ENCODE peak calls at places on chromosomes 4 and X, in nine cellular contexts. D, E, C, X, L, W, M, A and B are unnamed samples.

GRCh38 chr4:150250293-150250997 is 172.2 kb downstream of the DCLK2 start:
- DNase-seq in D (no peak), E (no peak), X (no peak), L (no peak), M (no peak), C (no peak), A (no peak), W (no peak), B (no peak)

GRCh38 chr4:24850669-24851068 is 55.3 kb downstream of the SOD3 start:
- DNase-seq in C (no peak), W (no peak), E (peak), L (no peak), X (no peak), A (no peak), D (no peak), M (peak), B (no peak)

GRCh38 chrX:112651766-112652165 is 28.0 kb downstream of the LHFPL1 start:
- DNase-seq in A (no peak), C (no peak), M (no peak), E (no peak), W (no peak), L (no peak), D (no peak), X (no peak), B (no peak)

GRCh38 chr4:35151816-35152572 is 1092.3 kb downstream of the ARAP2 start:
- DNase-seq in A (no peak), C (no peak), W (no peak), D (no peak), L (peak), E (no peak), M (peak), X (no peak), B (no peak)

GRCh38 chr4:40722576-40723161 is 27.1 kb upstream of the NSUN7 start:
- DNase-seq in L (no peak), X (peak), E (no peak), D (no peak), C (no peak), A (peak), M (no peak), W (no peak), B (no peak)

GRCh38 chr4:86595426-86595805 is 1.3 kb downstream of the PTPN13 start:
- DNase-seq in L (peak), C (no peak), M (peak), A (no peak), X (no peak), D (peak), E (peak), W (no peak), B (no peak)

GRCh38 chr4:167623241-167623572 is 388.9 kb upstream of the SPOCK3 start:
- DNase-seq in C (no peak), X (no peak), A (no peak), D (no peak), L (no peak), E (no peak), W (no peak), M (no peak), B (no peak)

GRCh38 chr4:73904491-73904890 is 35.3 kb downstream of the CXCL1 start:
- DNase-seq in L (no peak), M (no peak), E (peak), A (no peak), D (no peak), X (no peak), C (no peak), W (no peak), B (no peak)

GRCh38 chrX:96405842-96406241 is 278.8 kb upstream of the DIAPH2 start:
- DNase-seq in W (no peak), M (no peak), L (no peak), E (no peak), A (no peak), D (no peak), C (no peak), X (no peak), B (no peak)

GRCh38 chr4:3689006-3689405 is 77.2 kb upstream of the ADRA2C start:
- DNase-seq in L (no peak), A (no peak), M (no peak), W (no peak), D (no peak), C (peak), X (no peak), E (no peak), B (no peak)

GRCh38 chr4:2472187-2472586 is 3.3 kb downstream of the RNF4 start:
- DNase-seq in W (no peak), E (peak), L (no peak), D (no peak), M (no peak), A (no peak), X (no peak), C (no peak), B (no peak)

GRCh38 chr4:74793757-74794340 is 474 bp downstream of the BTC start:
- DNase-seq in A (peak), W (no peak), C (peak), D (peak), M (peak), X (no peak), E (peak), L (peak), B (peak)

GRCh38 chrX:48827654-48827968 is 1.3 kb downstream of the ERAS start:
- DNase-seq in E (no peak), L (no peak), M (no peak), W (no peak), C (no peak), D (no peak), X (no peak), A (no peak), B (no peak)

GRCh38 chr4:110510955-110511544 is 35.1 kb downstream of the ENPEP start:
- DNase-seq in D (peak), C (no peak), M (peak), W (no peak), L (peak), A (no peak), X (no peak), E (peak), B (no peak)

GRCh38 chr4:164866817-164867490 is 10.0 kb upstream of the APELA start:
- DNase-seq in L (no peak), E (peak), M (no peak), A (no peak), D (no peak), C (no peak), W (no peak), X (no peak), B (no peak)

GRCh38 chrX:148417934-148418333 is 82.5 kb upstream of the AFF2 start:
- DNase-seq in A (no peak), L (no peak), C (no peak), W (no peak), E (no peak), M (no peak), X (no peak), D (no peak), B (no peak)

GRCh38 chrX:8684201-8684600 is 47.7 kb downstream of the ANOS1 start:
- DNase-seq in M (no peak), D (no peak), W (no peak), C (no peak), X (no peak), E (no peak), L (no peak), A (no peak), B (no peak)

GRCh38 chr4:48100248-48100647 is 33.8 kb downstream of the TXK start:
- DNase-seq in A (no peak), D (no peak), M (no peak), L (no peak), C (no peak), X (no peak), E (peak), W (no peak), B (no peak)

GRCh38 chrX:40005290-40006011 is 92.3 kb downstream of the BCOR start:
- DNase-seq in X (peak), C (no peak), M (no peak), A (peak), E (no peak), W (no peak), L (no peak), D (no peak), B (no peak)